ENCODE peak calls at places on chromosomes 12 and 14, in ten cellular contexts. E is stimulated activated CD4-positive, alpha-beta T cell treated with anti-CD3 and anti-CD28 coated beads, Interleukin-15, amount 100 ng/mL, for 24 hours; M is activated CD4-positive, alpha-beta T cell treated with anti-CD3 and anti-CD28 coated beads for 48 hours; Z is effector CD8-positive, alpha-beta T cell; X is iPS-NIHi11; T is NCI-H1092; A is ACHN; S is NCI-H1105 treated with DMSO at 0.1 percent for 48 hours; U is ELR; I is MM.1S. L is an unnamed sample.

GRCh38 chr12:95763809-95764253 is 26.7 kb downstream of the NTN4 start:
- DNase-seq in E (peak), M (peak), Z (no peak), X (no peak), T (no peak), A (peak), S (no peak), U (peak), I (no peak), L (peak)

GRCh38 chr12:62263956-62264355 is 3.8 kb downstream of the USP15 start:
- DNase-seq in E (peak), M (peak), Z (no peak), X (no peak), T (no peak), A (no peak), S (no peak), U (no peak), I (no peak), L (no peak)

GRCh38 chr14:101248840-101249675 is 312.2 kb upstream of the DIO3 start:
- DNase-seq in E (no peak), M (no peak), Z (no peak), X (no peak), T (no peak), A (no peak), S (no peak), U (no peak), I (no peak), L (no peak)

GRCh38 chr12:53062977-53063707 is 13.3 kb downstream of the TNS2 start:
- DNase-seq in E (no peak), M (no peak), Z (no peak), X (no peak), T (no peak), A (no peak), S (no peak), U (no peak), I (no peak), L (no peak)

GRCh38 chr14:77603031-77603430 is 13.4 kb downstream of the SPTLC2 start:
- DNase-seq in E (no peak), M (no peak), Z (no peak), X (no peak), T (no peak), A (no peak), S (no peak), U (no peak), I (no peak), L (no peak)

GRCh38 chr14:105204206-105204930 is 23.3 kb upstream of the NUDT14 start:
- DNase-seq in E (no peak), M (no peak), Z (no peak), X (no peak), T (no peak), A (peak), S (no peak), U (no peak), I (no peak), L (no peak)

GRCh38 chr12:82817368-82817767 is 130.7 kb downstream of the TMTC2 start:
- DNase-seq in E (no peak), M (no peak), Z (no peak), X (no peak), T (no peak), A (no peak), S (no peak), U (no peak), I (no peak), L (no peak)

GRCh38 chr12:53267309-53268008 is 640 bp upstream of the ESPL1 start:
- DNase-seq in E (peak), M (peak), Z (no peak), X (no peak), T (no peak), A (no peak), S (no peak), U (no peak), I (no peak), L (no peak)

GRCh38 chr14:61280092-61280525 is 1.0 kb downstream of the TMEM30B start:
- DNase-seq in E (peak), M (peak), Z (peak), X (no peak), T (no peak), A (no peak), S (peak), U (no peak), I (no peak), L (no peak)

GRCh38 chr12:31034372-31034771 is 39.3 kb upstream of the DDX11 start:
- DNase-seq in E (no peak), M (no peak), Z (no peak), X (no peak), T (no peak), A (no peak), S (no peak), U (no peak), I (no peak), L (no peak)

GRCh38 chr14:69260979-69261605 is 1.1 kb downstream of the GALNT16 start:
- DNase-seq in E (peak), M (peak), Z (no peak), X (peak), T (no peak), A (peak), S (peak), U (no peak), I (peak), L (no peak)

GRCh38 chr14:71932229-71932951 is at the start of gene RGS6:
- DNase-seq in E (peak), M (peak), Z (no peak), X (peak), T (no peak), A (peak), S (peak), U (peak), I (peak), L (no peak)

GRCh38 chr12:87812711-87813110 is 216.5 kb downstream of the C12orf50 start:
- DNase-seq in E (no peak), M (no peak), Z (no peak), X (no peak), T (no peak), A (no peak), S (no peak), U (peak), I (no peak), L (no peak)

GRCh38 chr12:116860281-116860680 is 21.0 kb downstream of the HRK start:
- DNase-seq in E (no peak), M (no peak), Z (no peak), X (no peak), T (no peak), A (no peak), S (no peak), U (no peak), I (no peak), L (no peak)

GRCh38 chr12:82449179-82449578 is 90.8 kb downstream of the METTL25 start:
- DNase-seq in E (no peak), M (no peak), Z (no peak), X (no peak), T (no peak), A (no peak), S (no peak), U (no peak), I (no peak), L (no peak)

GRCh38 chr12:79936670-79937069 is 1.8 kb upstream of the PPP1R12A start:
- DNase-seq in E (no peak), M (no peak), Z (no peak), X (no peak), T (no peak), A (peak), S (no peak), U (peak), I (no peak), L (peak)

GRCh38 chr12:9134981-9135628 is 19.4 kb upstream of the A2M start:
- DNase-seq in E (peak), M (peak), Z (no peak), X (no peak), T (no peak), A (peak), S (no peak), U (no peak), I (peak), L (no peak)

GRCh38 chr12:116601524-116601923 is 42.3 kb downstream of the MAP1LC3B2 start:
- DNase-seq in E (peak), M (peak), Z (no peak), X (no peak), T (no peak), A (peak), S (no peak), U (peak), I (no peak), L (no peak)

GRCh38 chr12:70744133-70744532 is 106.9 kb upstream of the PTPRB start:
- DNase-seq in E (no peak), M (no peak), Z (no peak), X (no peak), T (no peak), A (no peak), S (no peak), U (no peak), I (no peak), L (no peak)

GRCh38 chr12:111066744-111067437 is 146.5 kb upstream of the MYL2 start:
- DNase-seq in E (no peak), M (no peak), Z (no peak), X (peak), T (no peak), A (no peak), S (no peak), U (peak), I (no peak), L (no peak)

GRCh38 chr12:96206957-96207356 is 12.8 kb downstream of the ELK3 start:
- DNase-seq in E (no peak), M (no peak), Z (no peak), X (no peak), T (no peak), A (no peak), S (no peak), U (no peak), I (no peak), L (no peak)

GRCh38 chr12:1993341-1993740 is 10.9 kb downstream of the DCP1B start:
- DNase-seq in E (no peak), M (no peak), Z (no peak), X (no peak), T (no peak), A (peak), S (no peak), U (peak), I (no peak), L (no peak)

GRCh38 chr12:119669744-119670472 is 2.0 kb downstream of the PRKAB1 start:
- DNase-seq in E (no peak), M (no peak), Z (no peak), X (no peak), T (no peak), A (no peak), S (no peak), U (no peak), I (no peak), L (peak)

GRCh38 chr12:31220061-31220460 is 105.9 kb downstream of the SINHCAF start:
- DNase-seq in E (no peak), M (no peak), Z (no peak), X (no peak), T (no peak), A (no peak), S (no peak), U (no peak), I (no peak), L (no peak)

GRCh38 chr14:61528591-61529021 is 166.7 kb upstream of the HIF1A start:
- DNase-seq in E (peak), M (peak), Z (no peak), X (no peak), T (no peak), A (peak), S (no peak), U (peak), I (no peak), L (no peak)

GRCh38 chr12:114686421-114687268 is 2.7 kb upstream of the TBX3 start:
- DNase-seq in E (no peak), M (no peak), Z (no peak), X (no peak), T (no peak), A (no peak), S (no peak), U (peak), I (no peak), L (no peak)

GRCh38 chr14:74949859-74950572 is 5.4 kb downstream of the PGF start:
- DNase-seq in E (no peak), M (no peak), Z (no peak), X (no peak), T (no peak), A (no peak), S (no peak), U (no peak), I (no peak), L (no peak)

GRCh38 chr12:754238-754816 is 1.9 kb downstream of the WNK1 start:
- DNase-seq in E (no peak), M (no peak), Z (no peak), X (no peak), T (no peak), A (peak), S (peak), U (peak), I (no peak), L (no peak)

GRCh38 chr12:108820700-108821406 is 36.5 kb downstream of the SSH1 start:
- DNase-seq in E (no peak), M (no peak), Z (no peak), X (no peak), T (no peak), A (no peak), S (no peak), U (no peak), I (no peak), L (no peak)

GRCh38 chr12:131872154-131873046 is 22.0 kb upstream of the ULK1 start:
- DNase-seq in E (no peak), M (no peak), Z (no peak), X (peak), T (no peak), A (no peak), S (no peak), U (peak), I (no peak), L (no peak)

GRCh38 chr14:56085471-56085870 is 32.7 kb upstream of the PELI2 start:
- DNase-seq in E (no peak), M (no peak), Z (no peak), X (no peak), T (no peak), A (no peak), S (no peak), U (peak), I (no peak), L (no peak)

GRCh38 chr12:115433014-115433634 is 749.1 kb upstream of the TBX3 start:
- DNase-seq in E (no peak), M (no peak), Z (no peak), X (peak), T (no peak), A (no peak), S (no peak), U (no peak), I (no peak), L (no peak)

GRCh38 chr14:64244279-64244678 is 49.9 kb downstream of the ESR2 start:
- DNase-seq in E (no peak), M (no peak), Z (no peak), X (no peak), T (peak), A (no peak), S (peak), U (no peak), I (no peak), L (no peak)

GRCh38 chr14:22320353-22320733 is 268.7 kb downstream of the DAD1 start:
- DNase-seq in E (no peak), M (no peak), Z (no peak), X (no peak), T (no peak), A (no peak), S (no peak), U (no peak), I (no peak), L (no peak)

GRCh38 chr14:105042813-105043212 is 21.9 kb upstream of the CDCA4 start:
- DNase-seq in E (no peak), M (no peak), Z (no peak), X (no peak), T (no peak), A (no peak), S (no peak), U (no peak), I (no peak), L (no peak)

GRCh38 chr12:73159952-73160351 is 887.8 kb downstream of the TRHDE start:
- DNase-seq in E (no peak), M (no peak), Z (no peak), X (no peak), T (no peak), A (no peak), S (no peak), U (peak), I (peak), L (no peak)

GRCh38 chr12:109994262-109995175 is 1.6 kb downstream of the GIT2 start:
- DNase-seq in E (no peak), M (no peak), Z (no peak), X (no peak), T (no peak), A (no peak), S (no peak), U (peak), I (no peak), L (no peak)

GRCh38 chr12:6627598-6627997 is 8.2 kb downstream of the LPAR5 start:
- DNase-seq in E (no peak), M (no peak), Z (peak), X (no peak), T (no peak), A (no peak), S (no peak), U (no peak), I (peak), L (no peak)

GRCh38 chr12:54030889-54031860 is 1.7 kb upstream of the HOXC5 start:
- DNase-seq in E (no peak), M (no peak), Z (no peak), X (no peak), T (no peak), A (no peak), S (no peak), U (no peak), I (no peak), L (no peak)

GRCh38 chr14:55340482-55340881 is 69.3 kb downstream of the FBXO34 start:
- DNase-seq in E (no peak), M (no peak), Z (no peak), X (no peak), T (peak), A (no peak), S (peak), U (no peak), I (no peak), L (no peak)

L was measured in NCI-H2029 treated with DMSO at 0.1 percent for 48 hours.